ENCODE peak calls at places on chromosome X, in six cellular contexts. B is pancreas; V is lower leg skin; H is astrocyte of the spinal cord; G is CD4-positive, alpha-beta T cell; S is SK-N-SH. C is an unnamed sample.
A peak's percentile ranks its signal among the peaks of the same experiment; 100 is the strongest.

GRCh38 chrX:15405846-15406245 is 21.6 kb upstream of the VEGFD start:
- DNase-seq in B (no peak), V (no peak), H (no peak), G (no peak), S (no peak), C (no peak)

GRCh38 chrX:25618248-25618647 is 519.9 kb upstream of the MAGEB18 start:
- DNase-seq in B (no peak), V (no peak), H (no peak), G (no peak), S (no peak), C (no peak)

GRCh38 chrX:100731441-100732281 is at the start of gene SYTL4:
- DNase-seq in B (peak; percentile 23), V (peak; percentile 87), H (no peak), G (no peak), S (peak; percentile 60), C (no peak)

GRCh38 chrX:45803383-45803921 is 602.8 kb upstream of the DIPK2B start:
- DNase-seq in B (no peak), V (no peak), H (peak; percentile 95), G (no peak), S (no peak), C (peak; percentile 64)

GRCh38 chrX:130896816-130897508 is 6.0 kb downstream of the ENOX2 start:
- DNase-seq in B (no peak), V (no peak), H (peak; percentile 30), G (no peak), S (no peak), C (no peak)

GRCh38 chrX:2533424-2533823 is 32.6 kb upstream of the DHRSX start:
- DNase-seq in B (no peak), V (no peak), H (no peak), G (no peak), S (no peak), C (no peak)

GRCh38 chrX:132044953-132045352 is 21.9 kb downstream of the STK26 start:
- DNase-seq in B (no peak), V (no peak), H (no peak), G (no peak), S (no peak), C (no peak)

GRCh38 chrX:79146552-79147390 is 2.3 kb downstream of the GPR174 start:
- DNase-seq in B (no peak), V (no peak), H (no peak), G (no peak), S (no peak), C (no peak)

GRCh38 chrX:112233164-112233563 is 150.6 kb upstream of the TRPC5 start:
- DNase-seq in B (no peak), V (no peak), H (no peak), G (no peak), S (no peak), C (no peak)

GRCh38 chrX:69556094-69557011 is 52.2 kb downstream of the NALF2 start:
- DNase-seq in B (peak; percentile 59), V (no peak), H (peak; percentile 3), G (no peak), S (no peak), C (no peak)

GRCh38 chrX:26138043-26138442 is at the start of gene MAGEB18:
- DNase-seq in B (no peak), V (no peak), H (no peak), G (no peak), S (no peak), C (no peak)

GRCh38 chrX:65644621-65645287 is 22.7 kb upstream of the MSN start:
- DNase-seq in B (peak; percentile 76), V (peak; percentile 96), H (peak; percentile 86), G (no peak), S (peak; percentile 12), C (peak; percentile 55)

GRCh38 chrX:46488712-46489111 is 56.5 kb downstream of the ZNF674 start:
- DNase-seq in B (no peak), V (no peak), H (no peak), G (no peak), S (no peak), C (no peak)

GRCh38 chrX:88560673-88561330 is 186.2 kb upstream of the CPXCR1 start:
- DNase-seq in B (no peak), V (no peak), H (no peak), G (no peak), S (no peak), C (no peak)

GRCh38 chrX:41802958-41803357 is 79.0 kb downstream of the GPR82 start:
- DNase-seq in B (no peak), V (no peak), H (no peak), G (no peak), S (no peak), C (no peak)

GRCh38 chrX:78571849-78572248 is 87.3 kb downstream of the RTL3 start:
- DNase-seq in B (no peak), V (no peak), H (no peak), G (no peak), S (no peak), C (no peak)

GRCh38 chrX:46722742-46723568 is 36.0 kb downstream of the SLC9A7 start:
- DNase-seq in B (no peak), V (no peak), H (no peak), G (no peak), S (no peak), C (no peak)

GRCh38 chrX:53440101-53440500 is 5.9 kb upstream of the HSD17B10 start:
- DNase-seq in B (no peak), V (no peak), H (no peak), G (no peak), S (no peak), C (no peak)

GRCh38 chrX:108439434-108439883 is at the start of gene COL4A5:
- DNase-seq in B (peak; percentile 27), V (no peak), H (peak; percentile 90), G (no peak), S (no peak), C (no peak)

GRCh38 chrX:32644476-32644875 is 566.9 kb downstream of the DMD start:
- DNase-seq in B (no peak), V (no peak), H (no peak), G (no peak), S (no peak), C (no peak)

GRCh38 chrX:32778965-32779364 is 432.4 kb downstream of the DMD start:
- DNase-seq in B (no peak), V (no peak), H (no peak), G (no peak), S (no peak), C (no peak)

GRCh38 chrX:22095306-22095705 is 63.2 kb downstream of the PHEX start:
- DNase-seq in B (no peak), V (peak; percentile 88), H (peak; percentile 41), G (no peak), S (no peak), C (no peak)

GRCh38 chrX:106802063-106802387 is 448 bp upstream of the TBC1D8B start:
- DNase-seq in B (no peak), V (no peak), H (no peak), G (no peak), S (no peak), C (no peak)

GRCh38 chrX:13659057-13659456 is 6.1 kb downstream of the TCEANC start:
- DNase-seq in B (no peak), V (no peak), H (peak; percentile 20), G (no peak), S (no peak), C (no peak)

GRCh38 chrX:67346667-67347066 is 197.2 kb upstream of the AR start:
- DNase-seq in B (peak; percentile 42), V (no peak), H (no peak), G (no peak), S (no peak), C (no peak)

GRCh38 chrX:107451754-107452153 is 2.3 kb downstream of the FRMPD3 start:
- DNase-seq in B (no peak), V (no peak), H (no peak), G (no peak), S (no peak), C (no peak)

DNA sequence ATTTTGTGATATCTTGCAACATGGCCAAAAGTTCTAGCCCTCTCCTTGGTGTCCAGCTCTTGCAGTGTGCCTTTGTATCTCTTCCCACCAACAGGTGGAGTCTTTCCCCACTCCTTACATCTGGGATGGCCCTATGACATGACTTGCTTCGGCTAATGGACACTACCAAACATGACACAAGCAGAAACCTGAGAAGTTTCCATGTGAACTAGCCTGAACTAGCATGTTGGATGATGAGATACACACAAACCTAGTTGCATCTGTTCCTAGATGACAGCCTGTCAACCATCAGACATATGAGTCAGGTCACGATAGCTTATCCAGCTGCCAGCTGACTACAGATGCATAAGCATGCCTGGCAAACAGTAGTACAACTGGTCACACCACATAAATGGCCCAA is 207.5 kb upstream of the FTHL17 start:
- DNase-seq in B (no peak), V (no peak), H (no peak), G (no peak), S (no peak), C (no peak)
- TF ChIP-seq CTCF in B (no peak), V (no peak), H (peak; percentile 27), G (no peak), S (peak; percentile 51), C (no peak)

GRCh38 chrX:19807414-19807813 is 80.0 kb downstream of the SH3KBP1 start:
- DNase-seq in B (no peak), V (no peak), H (no peak), G (no peak), S (no peak), C (no peak)

GRCh38 chrX:19804168-19804567 is 83.2 kb downstream of the SH3KBP1 start:
- DNase-seq in B (no peak), V (no peak), H (no peak), G (no peak), S (no peak), C (no peak)

GRCh38 chrX:19810370-19810769 is 77.0 kb downstream of the SH3KBP1 start:
- DNase-seq in B (no peak), V (no peak), H (no peak), G (no peak), S (peak; percentile 48), C (no peak)

GRCh38 chrX:19800821-19801220 is 86.6 kb downstream of the SH3KBP1 start:
- DNase-seq in B (no peak), V (no peak), H (no peak), G (no peak), S (no peak), C (no peak)

DNA sequence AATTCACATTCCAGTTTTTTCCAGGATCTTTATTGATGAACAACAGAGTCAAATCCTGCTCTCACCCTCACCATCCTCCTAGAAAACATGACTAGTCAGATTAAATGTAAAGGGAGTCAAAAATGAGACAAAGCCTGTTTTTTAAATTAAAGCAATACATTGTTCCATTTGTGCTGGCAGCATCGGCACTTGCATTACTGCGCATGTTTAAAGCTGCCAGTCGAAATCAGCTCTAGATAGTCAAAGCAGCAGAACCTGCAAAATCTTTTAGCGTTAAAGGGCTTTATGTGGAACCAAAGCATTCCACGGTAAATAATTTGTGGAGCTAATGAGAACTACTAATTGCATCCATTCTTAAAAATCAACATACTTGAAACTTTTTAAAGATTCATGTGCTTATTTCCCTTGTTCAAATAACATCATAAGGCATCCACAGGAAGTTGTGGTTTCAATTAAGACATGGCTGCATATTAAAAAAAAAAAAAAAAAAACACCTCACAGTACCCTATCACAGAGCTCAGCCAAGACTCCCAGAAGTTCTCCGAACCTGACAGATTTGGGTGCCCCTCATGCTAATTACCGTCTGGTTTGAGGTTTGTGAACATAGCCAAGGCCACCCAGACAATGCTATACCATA is 82.2 kb downstream of the SH3KBP1 start:
- DNase-seq in B (no peak), V (no peak), H (no peak), G (no peak), S (no peak), C (no peak)
- TF ChIP-seq CTCF in B (no peak), V (no peak), H (no peak), G (no peak), S (no peak), C (no peak)

GRCh38 chrX:10326578-10326977 is 169.8 kb downstream of the CLCN4 start:
- DNase-seq in B (no peak), V (no peak), H (no peak), G (no peak), S (peak; percentile 30), C (no peak)
- TF ChIP-seq CTCF in B (no peak), V (no peak), H (peak; percentile 13), G (no peak), S (peak; percentile 48), C (no peak)

GRCh38 chrX:150761819-150762216 is 68.6 kb downstream of the MTMR1 start:
- DNase-seq in B (no peak), V (peak; percentile 39), H (no peak), G (no peak), S (no peak), C (no peak)
- TF ChIP-seq CTCF in B (no peak), V (no peak), H (no peak), G (no peak), S (no peak), C (no peak)

C was measured in CD14-positive monocyte.